ENCODE peak calls at places on chromosome X, in five cellular contexts. I is HCT116, A is K562, P is H1, D is GM12878. H is an unnamed sample.

GRCh38 chrX:68018248-68019203 is 414.8 kb downstream of the OPHN1 start:
- DNase-seq in I (peak; percentile 10), D (no peak), A (peak; percentile 7), P (peak; percentile 21), H (peak; percentile 28)

GRCh38 chrX:25156323-25156722 is 140.6 kb upstream of the ARX start:
- DNase-seq in D (no peak), P (no peak), A (no peak), I (no peak), H (no peak)

GRCh38 chrX:129759576-129760061 is 20.1 kb upstream of the SASH3 start:
- DNase-seq in A (no peak), I (no peak), D (no peak), P (no peak), H (no peak)

GRCh38 chrX:77014655-77015377 is 432.4 kb upstream of the FGF16 start:
- DNase-seq in A (no peak), I (no peak), P (no peak), D (no peak), H (peak; percentile 74)

GRCh38 chrX:18931972-18932371 is 51.9 kb downstream of the PHKA2 start:
- DNase-seq in A (no peak), D (no peak), I (no peak), P (no peak), H (peak; percentile 2)

GRCh38 chrX:150913511-150913910 is 15.0 kb upstream of the CD99L2 start:
- DNase-seq in I (no peak), P (no peak), D (no peak), A (no peak), H (no peak)

GRCh38 chrX:25039036-25039435 is 23.3 kb upstream of the ARX start:
- DNase-seq in A (no peak), D (no peak), P (no peak), I (no peak), H (no peak)

GRCh38 chrX:112612558-112612957 is 67.2 kb downstream of the LHFPL1 start:
- DNase-seq in P (no peak), A (no peak), D (no peak), I (no peak), H (no peak)

GRCh38 chrX:19121898-19122640 is at the start of gene ADGRG2:
- DNase-seq in A (no peak), P (no peak), D (no peak), I (no peak), H (no peak)

GRCh38 chrX:103927633-103928032 is 34.8 kb upstream of the TMSB15B start:
- DNase-seq in A (no peak), I (no peak), D (no peak), P (no peak), H (no peak)

GRCh38 chrX:102744307-102744706 is 23.8 kb downstream of the GPRASP3 start:
- DNase-seq in I (no peak), P (no peak), D (no peak), A (no peak), H (no peak)

DNA sequence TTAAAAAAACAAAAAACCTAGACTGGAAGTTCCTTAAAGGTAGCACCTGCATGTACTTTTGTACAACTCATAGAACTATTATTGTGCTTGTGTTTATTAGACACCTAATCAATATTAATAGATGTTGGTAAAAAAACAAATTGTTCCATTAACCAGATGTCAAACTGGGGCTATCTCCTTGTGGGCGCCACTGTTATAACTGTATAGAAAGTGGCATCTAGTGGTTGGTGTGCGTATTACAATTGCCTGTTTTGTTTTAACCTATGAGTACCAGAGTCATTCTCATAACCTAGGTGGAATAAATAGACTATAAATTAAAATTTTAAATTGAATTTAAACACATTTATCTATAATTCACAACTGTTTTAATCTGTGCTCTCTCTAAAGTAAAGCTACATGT is 97.4 kb downstream of the COL4A5 start:
- DNase-seq in I (peak; percentile 13), P (no peak), D (no peak), A (peak; percentile 17), H (peak; percentile 22)
- TF ChIP-seq SRF in I (no peak), P (no peak), D (no peak), A (no peak), H (no peak)

GRCh38 chrX:46328133-46328532 is 217.1 kb downstream of the ZNF674 start:
- DNase-seq in A (no peak), P (no peak), I (no peak), D (no peak), H (no peak)
- TF ChIP-seq SRF in A (no peak), P (no peak), I (no peak), D (no peak), H (no peak)

DNA sequence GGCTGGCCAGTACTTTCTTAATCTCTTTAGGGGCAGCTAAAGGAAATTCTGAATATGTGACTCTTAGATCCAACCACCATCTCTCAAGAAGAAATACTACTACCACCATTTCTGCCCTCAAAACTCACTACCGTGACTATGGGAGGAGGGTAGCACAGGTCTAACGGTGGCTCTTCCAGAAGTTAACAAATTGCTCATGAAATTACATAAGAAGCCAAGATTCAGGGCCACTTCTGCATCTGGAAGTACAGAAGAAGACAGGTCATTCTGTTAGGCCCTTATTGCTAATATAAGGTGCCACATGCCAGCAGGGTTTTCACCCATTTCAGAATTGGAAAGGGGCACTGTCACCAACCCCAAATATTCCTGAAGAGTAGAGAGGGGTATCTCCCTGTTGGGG is 19.6 kb upstream of the NKRF start:
- DNase-seq in P (no peak), I (no peak), A (no peak), D (no peak), H (no peak)
- TF ChIP-seq SRF in P (no peak), I (no peak), A (no peak), D (no peak), H (no peak)

DNA sequence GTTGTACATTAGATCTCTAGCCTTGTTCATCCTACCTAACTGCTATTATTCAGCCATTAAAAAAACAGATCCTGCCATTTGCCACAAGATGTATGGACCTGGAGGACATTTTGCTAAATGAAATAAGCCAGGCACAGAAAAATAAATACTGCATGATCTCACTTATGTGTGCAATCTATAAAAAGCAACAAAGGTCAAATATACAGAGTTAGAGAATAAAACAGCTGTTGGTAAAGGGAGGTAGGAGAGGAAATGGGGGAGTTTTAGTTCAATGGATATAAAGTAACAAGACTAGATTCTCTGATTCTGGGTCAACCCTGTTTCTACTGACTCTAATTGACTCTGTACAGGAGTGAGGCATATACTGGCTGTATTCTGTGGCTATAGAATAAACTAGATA is 103.3 kb upstream of the FAM9C start:
- DNase-seq in P (no peak), A (no peak), I (no peak), D (no peak), H (no peak)
- TF ChIP-seq SRF in P (no peak), A (no peak), I (no peak), D (no peak), H (no peak)

DNA sequence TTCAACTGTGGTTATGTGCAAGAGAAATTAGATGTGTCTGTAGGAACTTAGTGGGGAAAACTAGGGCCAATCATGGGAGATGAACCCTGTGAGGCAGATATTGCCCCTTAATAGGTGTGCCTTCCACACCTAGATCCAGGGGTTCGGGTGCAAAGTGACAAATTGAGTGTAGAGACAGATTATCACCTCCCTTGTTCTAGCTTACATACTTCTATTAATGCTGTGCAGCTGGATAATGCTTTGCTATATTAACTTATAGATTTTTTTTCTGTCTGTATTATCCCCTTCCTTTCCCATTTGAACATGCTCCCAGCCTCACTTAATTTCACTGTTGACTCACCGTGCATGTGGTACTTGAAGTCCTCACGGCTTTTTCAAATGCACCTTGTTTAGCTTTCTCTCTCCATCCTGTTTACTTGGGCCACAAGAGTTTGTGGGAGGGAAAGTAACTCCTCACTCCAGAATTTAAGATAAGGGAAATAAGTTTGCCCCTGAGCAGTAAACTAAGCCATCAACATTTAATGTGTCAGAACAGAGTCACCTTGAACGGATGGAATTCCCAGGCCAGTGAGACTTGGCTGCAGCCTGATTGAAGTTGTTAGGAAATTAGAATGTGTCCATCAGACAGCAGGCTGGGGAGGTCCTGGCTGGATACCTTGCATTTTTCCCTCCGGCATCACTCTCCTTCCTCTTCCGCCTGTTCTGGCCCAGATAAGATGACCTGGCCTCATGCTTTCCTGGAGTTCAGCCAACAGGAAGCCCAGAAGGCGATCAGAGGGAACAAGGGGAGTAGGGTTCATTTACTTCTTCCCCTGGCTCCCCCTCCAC is 478.4 kb downstream of the BCOR start:
- DNase-seq in P (no peak), D (no peak), I (no peak), A (peak; percentile 65), H (no peak)
- TF ChIP-seq SRF in P (no peak), D (no peak), I (no peak), A (no peak), H (no peak)

GRCh38 chrX:15617111-15617510 is 16.4 kb upstream of the ACE2 start:
- DNase-seq in P (no peak), D (no peak), A (no peak), I (no peak), H (no peak)

GRCh38 chrX:15623074-15623473 is 22.3 kb upstream of the ACE2 start:
- DNase-seq in D (no peak), I (no peak), A (no peak), P (no peak), H (no peak)

GRCh38 chrX:15616531-15616930 is 15.8 kb upstream of the ACE2 start:
- DNase-seq in A (no peak), I (no peak), P (no peak), D (no peak), H (no peak)

DNA sequence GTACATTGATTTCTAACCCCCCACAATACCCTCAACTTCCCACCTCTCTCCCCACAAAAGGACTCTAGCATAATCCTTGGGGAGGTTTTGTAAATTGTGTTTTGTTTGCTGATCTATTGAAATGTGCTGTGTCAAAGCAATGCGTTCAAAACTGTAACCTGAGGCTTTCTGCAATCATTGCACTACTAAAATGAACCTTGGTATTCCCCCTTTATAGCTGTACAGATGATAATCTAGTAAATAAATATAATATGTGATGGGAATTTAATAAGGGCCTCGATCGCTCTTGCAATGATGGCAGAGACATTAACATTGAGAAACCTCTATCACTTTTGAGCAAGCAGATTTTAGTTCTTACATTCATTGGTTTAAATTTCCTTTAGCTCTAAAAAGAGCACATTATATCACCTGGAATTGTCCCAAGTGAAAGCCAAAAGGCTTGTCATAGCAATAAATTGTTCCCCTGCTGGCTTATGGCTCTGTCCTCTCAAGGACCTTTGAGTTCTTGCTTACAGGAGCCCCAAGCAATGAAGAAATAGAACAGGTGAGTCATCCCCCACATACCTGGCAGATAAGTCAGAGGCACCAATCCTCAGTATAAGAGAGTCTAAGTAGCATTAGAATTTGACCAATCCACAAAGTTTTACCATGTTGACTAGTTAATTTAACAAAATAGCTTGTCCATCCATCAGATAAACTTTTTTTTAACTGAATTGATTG is 18.5 kb upstream of the ACE2 start:
- DNase-seq in I (peak; percentile 76), P (no peak), A (no peak), D (no peak), H (no peak)
- TF ChIP-seq SRF in I (no peak), P (no peak), A (no peak), D (no peak), H (no peak)

H was measured in HepG2.